ENCODE peak calls at places on chromosomes 16 and 17, in four cellular contexts. G is cardiac fibroblast; K is stimulated activated CD4-positive, alpha-beta T cell treated with anti-CD3 and anti-CD28 coated beads, Interleukin-4, amount 100 ng/mL, for 48 hours; M is NCI-H1417. N is an unnamed sample.

GRCh38 chr17:49734666-49735490 is 27.1 kb upstream of the SLC35B1 start:
- DNase-seq in G (no peak), K (no peak), M (no peak), N (no peak)

GRCh38 chr17:68398731-68399637 is 58.3 kb downstream of the WIPI1 start:
- DNase-seq in G (peak), K (no peak), M (peak), N (peak)

GRCh38 chr16:82337355-82337754 is 167.3 kb upstream of the MPHOSPH6 start:
- DNase-seq in G (no peak), K (no peak), M (no peak), N (no peak)

GRCh38 chr17:76501827-76502307 is 644 bp upstream of the RHBDF2 start:
- DNase-seq in G (no peak), K (no peak), M (no peak), N (no peak)

GRCh38 chr16:27355610-27356009 is 41.8 kb downstream of the IL4R start:
- DNase-seq in G (peak), K (no peak), M (no peak), N (no peak)

GRCh38 chr16:78235168-78235800 is 135.8 kb downstream of the WWOX start:
- DNase-seq in G (peak), K (peak), M (peak), N (peak)

GRCh38 chr17:44898768-44899073 is 524 bp downstream of the EFTUD2 start:
- DNase-seq in G (peak), K (no peak), M (no peak), N (peak)

GRCh38 chr17:49494937-49495841 is at the start of gene NGFR:
- DNase-seq in G (peak), K (no peak), M (peak), N (peak)